ENCODE peak calls at places on chromosome 6, in ten cellular contexts. J is tibial nerve, Q is lower leg skin, P is A549, Y is HepG2, O is stomach, B is breast epithelium, E is K562, U is transverse colon, H is body of pancreas. Z is an unnamed sample.

GRCh38 chr6:47759364-47759763 is 22.5 kb upstream of the OPN5 start:
- DNase-seq in J (no peak), Q (no peak), P (no peak), Y (no peak), O (no peak), B (no peak), E (no peak), U (no peak), H (no peak), Z (no peak)

GRCh38 chr6:22755605-22756004 is 186.2 kb downstream of the HDGFL1 start:
- DNase-seq in J (no peak), Q (no peak), P (no peak), Y (no peak), O (no peak), B (no peak), E (no peak), U (no peak), H (no peak), Z (no peak)

GRCh38 chr6:13371421-13372072 is 43.2 kb upstream of the TBC1D7 start:
- DNase-seq in J (no peak), Q (no peak), P (no peak), Y (no peak), O (no peak), B (no peak), E (no peak), U (no peak), H (no peak), Z (no peak)

GRCh38 chr6:35093783-35094182 is 47.4 kb downstream of the TCP11 start:
- DNase-seq in J (no peak), Q (no peak), P (no peak), Y (no peak), O (no peak), B (no peak), E (no peak), U (no peak), H (no peak), Z (no peak)

GRCh38 chr6:18160921-18161320 is 5.7 kb downstream of the KDM1B start:
- DNase-seq in J (no peak), Q (no peak), P (no peak), Y (no peak), O (no peak), B (no peak), E (no peak), U (no peak), H (no peak), Z (no peak)

GRCh38 chr6:64713175-64713574 is 993.9 kb downstream of the EYS start:
- DNase-seq in J (no peak), Q (no peak), P (no peak), Y (no peak), O (no peak), B (no peak), E (no peak), U (no peak), H (no peak), Z (no peak)

GRCh38 chr6:155510879-155511278 is 55.2 kb upstream of the NOX3 start:
- DNase-seq in J (no peak), Q (no peak), P (no peak), Y (no peak), O (no peak), B (no peak), E (no peak), U (no peak), H (no peak), Z (no peak)

GRCh38 chr6:45148711-45149341 is 179.3 kb upstream of the RUNX2 start:
- DNase-seq in J (no peak), Q (no peak), P (no peak), Y (no peak), O (no peak), B (no peak), E (no peak), U (no peak), H (no peak), Z (no peak)

GRCh38 chr6:4682431-4683159 is 93.6 kb upstream of the CDYL start:
- DNase-seq in J (no peak), Q (no peak), P (no peak), Y (no peak), O (no peak), B (no peak), E (no peak), U (no peak), H (no peak), Z (no peak)

GRCh38 chr6:17666646-17667045 is 40.1 kb downstream of the NUP153 start:
- DNase-seq in J (no peak), Q (no peak), P (no peak), Y (no peak), O (no peak), B (no peak), E (no peak), U (no peak), H (no peak), Z (no peak)

GRCh38 chr6:107662333-107662732 is 161.8 kb downstream of the SCML4 start:
- DNase-seq in J (no peak), Q (no peak), P (no peak), Y (no peak), O (no peak), B (no peak), E (no peak), U (no peak), H (no peak), Z (no peak)

GRCh38 chr6:138287144-138287955 is 69.1 kb upstream of the PBOV1 start:
- DNase-seq in J (no peak), Q (peak; percentile 21), P (peak; percentile 31), Y (peak; percentile 58), O (peak; percentile 84), B (peak; percentile 61), E (peak; percentile 51), U (peak; percentile 67), H (peak; percentile 81), Z (no peak)

GRCh38 chr6:3876866-3877265 is 27.7 kb downstream of the FAM50B start:
- DNase-seq in J (no peak), Q (no peak), P (no peak), Y (no peak), O (no peak), B (no peak), E (no peak), U (no peak), H (no peak), Z (no peak)

GRCh38 chr6:37029249-37029959 is 23.9 kb downstream of the FGD2 start:
- DNase-seq in J (peak; percentile 56), Q (peak; percentile 59), P (peak; percentile 88), Y (peak; percentile 84), O (peak; percentile 65), B (no peak), E (peak; percentile 97), U (peak; percentile 65), H (peak; percentile 73), Z (peak; percentile 69)

DNA sequence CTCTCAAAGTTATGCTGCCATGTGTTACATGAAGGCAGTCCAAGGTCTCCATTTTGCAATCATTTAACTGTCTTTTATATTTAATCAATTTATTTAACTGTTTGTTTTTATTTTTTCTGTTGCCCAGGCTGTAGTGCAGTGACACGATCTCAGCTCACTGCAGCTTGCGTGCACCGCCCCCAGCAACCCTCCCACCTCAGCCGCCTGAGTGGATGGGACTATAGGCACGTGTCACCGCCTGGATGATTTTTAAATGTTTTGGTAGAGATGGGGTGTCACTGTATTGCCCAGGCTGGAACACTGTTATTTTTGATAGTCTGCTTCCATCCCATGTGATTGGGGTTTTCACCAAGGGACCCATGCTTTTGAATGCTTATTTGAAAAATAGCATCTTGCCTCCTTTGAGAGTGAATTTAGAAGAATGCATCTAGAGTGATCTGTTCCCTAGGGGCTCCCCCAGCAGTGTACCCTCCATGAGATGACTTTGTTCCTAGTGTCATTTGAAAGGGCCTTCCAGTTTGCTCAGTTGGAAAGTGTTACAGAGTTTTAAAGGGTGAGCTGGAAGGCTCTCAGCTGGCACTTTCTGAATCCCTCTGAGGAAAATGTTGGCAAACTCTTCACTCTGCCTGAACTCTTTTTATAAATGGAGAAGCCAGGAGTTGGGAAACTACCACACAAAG is 143.3 kb downstream of the JARID2 start:
- DNase-seq in J (no peak), Q (no peak), P (no peak), Y (no peak), O (no peak), B (no peak), E (no peak), U (no peak), H (no peak), Z (no peak)
- TF ChIP-seq POLR2A in J (no peak), Q (no peak), P (no peak), Y (no peak), O (no peak), B (no peak), E (no peak), U (no peak), H (no peak), Z (no peak)

DNA sequence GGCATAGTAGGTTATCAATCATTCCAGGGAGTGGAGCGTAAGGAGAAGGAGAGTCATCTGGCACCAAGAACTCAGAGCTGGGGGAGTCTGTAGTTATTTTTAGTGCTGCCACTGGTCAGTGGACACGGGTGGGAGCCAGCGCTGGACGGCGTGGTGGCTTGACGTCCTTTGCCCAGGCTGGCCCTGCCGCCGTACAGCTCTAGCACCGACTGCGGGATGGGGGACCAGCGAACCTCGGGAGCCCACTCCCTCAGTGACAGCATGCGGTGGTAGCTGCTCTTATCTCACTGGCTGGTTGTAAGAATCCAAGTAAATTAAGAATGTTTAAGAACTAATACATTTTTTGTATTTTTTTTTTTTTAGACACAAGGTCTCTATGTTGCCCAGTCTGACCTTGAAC is 32.5 kb upstream of the RPS6KA2 start:
- DNase-seq in J (no peak), Q (no peak), P (no peak), Y (no peak), O (no peak), B (no peak), E (no peak), U (no peak), H (no peak), Z (no peak)
- H3K4me3 ChIP-seq in J (no peak overlapping the region), Q (no peak overlapping the region), P (no peak overlapping the region), Y (no peak overlapping the region), O (no peak overlapping the region), B (no peak overlapping the region), E (no peak overlapping the region), U (no peak overlapping the region), H (no peak overlapping the region), Z (no peak overlapping the region)

DNA sequence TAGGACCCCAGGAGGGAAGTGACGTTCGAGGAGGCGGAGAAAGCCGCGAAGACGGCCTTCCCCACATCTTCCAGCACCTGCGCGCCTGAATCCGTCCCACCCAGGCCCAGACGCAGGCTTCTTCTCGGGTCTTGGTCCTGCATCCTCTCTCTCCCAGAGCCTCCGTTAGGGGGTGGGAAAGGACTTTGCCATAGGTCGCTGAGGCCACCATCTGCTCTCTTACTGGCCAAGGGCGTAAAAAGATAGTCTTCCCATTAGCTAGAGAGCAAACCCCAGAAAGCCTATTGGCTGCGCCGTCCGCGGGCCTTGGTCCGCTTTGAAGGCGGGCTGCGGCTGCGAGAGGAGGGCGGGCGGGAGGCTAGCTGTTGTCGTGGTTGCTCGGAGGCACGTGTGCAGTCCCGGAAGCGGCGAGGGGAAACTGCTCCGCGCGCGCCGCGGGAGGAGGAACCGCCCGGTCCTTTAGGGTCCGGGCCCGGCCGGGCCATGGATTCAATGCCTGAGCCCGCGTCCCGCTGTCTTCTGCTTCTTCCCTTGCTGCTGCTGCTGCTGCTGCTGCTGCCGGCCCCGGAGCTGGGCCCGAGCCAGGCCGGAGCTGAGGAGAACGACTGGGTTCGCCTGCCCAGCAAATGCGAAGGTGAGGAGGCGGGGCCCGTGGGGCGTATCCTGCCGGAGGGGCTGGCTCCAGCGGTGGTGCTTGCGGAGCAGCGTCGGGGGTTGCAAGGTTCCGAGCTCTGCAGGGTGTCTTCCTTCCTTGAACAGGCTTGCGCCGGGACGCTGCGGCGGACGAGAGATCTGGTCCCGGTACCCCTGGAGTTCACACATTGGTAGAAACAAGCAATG is at the start of gene CNPY3:
- DNase-seq in J (peak; percentile 84), Q (peak; percentile 93), P (peak; percentile 98), Y (peak; percentile 97), O (peak; percentile 94), B (peak; percentile 91), E (peak; percentile 99), U (peak; percentile 96), H (peak; percentile 94), Z (peak; percentile 93)
- TF ChIP-seq POLR2A in J (peak; percentile 53), Q (peak; percentile 1), P (peak; percentile 51), Y (peak; percentile 70), O (no peak), B (no peak), E (peak; percentile 88), U (peak; percentile 86), H (peak; percentile 85), Z (peak; percentile 64)

GRCh38 chr6:158630944-158631616 is 13.5 kb downstream of the DYNLT1 start:
- DNase-seq in J (no peak), Q (peak; percentile 54), P (no peak), Y (no peak), O (peak; percentile 81), B (peak; percentile 77), E (no peak), U (peak; percentile 63), H (no peak), Z (peak; percentile 79)
- H3K4me3 ChIP-seq in J (no peak overlapping the region), Q (no peak overlapping the region), P (no peak overlapping the region), Y (no peak overlapping the region), O (no peak overlapping the region), B (no peak overlapping the region), E (no peak overlapping the region), U (no peak overlapping the region), H (no peak overlapping the region), Z (no peak overlapping the region)